ENCODE peak calls at places on chromosomes 6 and 20, in six cellular contexts. One of them, this sample, is unnamed.

GRCh38 chr6:47238456-47238995 is 71.2 kb downstream of the TNFRSF21 start:
- DNase-seq in GM23338: no peak
- DNase-seq in RWPE1: no peak
- DNase-seq in left ventricle myocardium inferior: no peak
- DNase-seq in endothelial cell: no peak
- DNase-seq in mesothelial cell of epicardium: no peak
- DNase-seq in this sample: no peak

GRCh38 chr6:82436740-82437139 is 73.1 kb downstream of the TPBG start:
- DNase-seq in GM23338: no peak
- DNase-seq in RWPE1: no peak
- DNase-seq in left ventricle myocardium inferior: no peak
- DNase-seq in endothelial cell: no peak
- DNase-seq in mesothelial cell of epicardium: no peak
- DNase-seq in this sample: no peak

GRCh38 chr6:17871169-17871479 is 116.3 kb downstream of the KIF13A start:
- DNase-seq in GM23338: no peak
- DNase-seq in RWPE1: no peak
- DNase-seq in left ventricle myocardium inferior: no peak
- DNase-seq in endothelial cell: no peak
- DNase-seq in mesothelial cell of epicardium: no peak
- DNase-seq in this sample: no peak

GRCh38 chr6:52399511-52400315 is 20.4 kb upstream of the EFHC1 start:
- DNase-seq in GM23338: peak; percentile 90
- DNase-seq in RWPE1: peak; percentile 55
- DNase-seq in left ventricle myocardium inferior: no peak
- DNase-seq in endothelial cell: peak; percentile 40
- DNase-seq in mesothelial cell of epicardium: no peak
- DNase-seq in this sample: no peak

GRCh38 chr6:106324726-106325335 is 729 bp downstream of the ATG5 start:
- DNase-seq in GM23338: no peak
- DNase-seq in RWPE1: peak; percentile 15
- DNase-seq in left ventricle myocardium inferior: no peak
- DNase-seq in endothelial cell: no peak
- DNase-seq in mesothelial cell of epicardium: no peak
- DNase-seq in this sample: no peak

GRCh38 chr6:153140299-153140698 is 9.2 kb upstream of the RGS17 start:
- DNase-seq in GM23338: no peak
- DNase-seq in RWPE1: no peak
- DNase-seq in left ventricle myocardium inferior: no peak
- DNase-seq in endothelial cell: no peak
- DNase-seq in mesothelial cell of epicardium: no peak
- DNase-seq in this sample: no peak

GRCh38 chr6:166036321-166037105 is 131.1 kb downstream of the TBXT start:
- DNase-seq in GM23338: no peak
- DNase-seq in RWPE1: no peak
- DNase-seq in left ventricle myocardium inferior: no peak
- DNase-seq in endothelial cell: no peak
- DNase-seq in mesothelial cell of epicardium: no peak
- DNase-seq in this sample: no peak

GRCh38 chr6:3732345-3733141 is 19.0 kb downstream of the PXDC1 start:
- DNase-seq in GM23338: peak; percentile 91
- DNase-seq in RWPE1: peak; percentile 68
- DNase-seq in left ventricle myocardium inferior: peak; percentile 62
- DNase-seq in endothelial cell: peak; percentile 80
- DNase-seq in mesothelial cell of epicardium: peak; percentile 81
- DNase-seq in this sample: peak; percentile 54

GRCh38 chr6:13709698-13710551 is 1.7 kb downstream of the RANBP9 start:
- DNase-seq in GM23338: peak; percentile 30
- DNase-seq in RWPE1: peak; percentile 31
- DNase-seq in left ventricle myocardium inferior: no peak
- DNase-seq in endothelial cell: no peak
- DNase-seq in mesothelial cell of epicardium: no peak
- DNase-seq in this sample: no peak

GRCh38 chr6:118469468-118469867 is 78.6 kb upstream of the PLN start:
- DNase-seq in GM23338: no peak
- DNase-seq in RWPE1: no peak
- DNase-seq in left ventricle myocardium inferior: no peak
- DNase-seq in endothelial cell: no peak
- DNase-seq in mesothelial cell of epicardium: no peak
- DNase-seq in this sample: no peak

GRCh38 chr6:166736606-166737005 is 109.6 kb upstream of the RPS6KA2 start:
- DNase-seq in GM23338: no peak
- DNase-seq in RWPE1: peak; percentile 81
- DNase-seq in left ventricle myocardium inferior: no peak
- DNase-seq in endothelial cell: no peak
- DNase-seq in mesothelial cell of epicardium: no peak
- DNase-seq in this sample: no peak

GRCh38 chr20:47150403-47151152 is 205.9 kb downstream of the ZMYND8 start:
- DNase-seq in GM23338: peak; percentile 95
- DNase-seq in RWPE1: peak; percentile 84
- DNase-seq in left ventricle myocardium inferior: peak; percentile 46
- DNase-seq in endothelial cell: peak; percentile 80
- DNase-seq in mesothelial cell of epicardium: no peak
- DNase-seq in this sample: no peak

GRCh38 chr20:8656335-8656734 is 412.6 kb upstream of the PLCB4 start:
- DNase-seq in GM23338: no peak
- DNase-seq in RWPE1: no peak
- DNase-seq in left ventricle myocardium inferior: no peak
- DNase-seq in endothelial cell: no peak
- DNase-seq in mesothelial cell of epicardium: no peak
- DNase-seq in this sample: no peak

GRCh38 chr20:8657664-8658063 is 411.2 kb upstream of the PLCB4 start:
- DNase-seq in GM23338: no peak
- DNase-seq in RWPE1: no peak
- DNase-seq in left ventricle myocardium inferior: no peak
- DNase-seq in endothelial cell: no peak
- DNase-seq in mesothelial cell of epicardium: no peak
- DNase-seq in this sample: no peak

GRCh38 chr20:8661229-8662023 is 407.5 kb upstream of the PLCB4 start:
- DNase-seq in GM23338: no peak
- DNase-seq in RWPE1: no peak
- DNase-seq in left ventricle myocardium inferior: no peak
- DNase-seq in endothelial cell: no peak
- DNase-seq in mesothelial cell of epicardium: no peak
- DNase-seq in this sample: no peak

GRCh38 chr20:8654486-8654885 is 414.4 kb upstream of the PLCB4 start:
- DNase-seq in GM23338: no peak
- DNase-seq in RWPE1: no peak
- DNase-seq in left ventricle myocardium inferior: no peak
- DNase-seq in endothelial cell: no peak
- DNase-seq in mesothelial cell of epicardium: no peak
- DNase-seq in this sample: no peak

DNA sequence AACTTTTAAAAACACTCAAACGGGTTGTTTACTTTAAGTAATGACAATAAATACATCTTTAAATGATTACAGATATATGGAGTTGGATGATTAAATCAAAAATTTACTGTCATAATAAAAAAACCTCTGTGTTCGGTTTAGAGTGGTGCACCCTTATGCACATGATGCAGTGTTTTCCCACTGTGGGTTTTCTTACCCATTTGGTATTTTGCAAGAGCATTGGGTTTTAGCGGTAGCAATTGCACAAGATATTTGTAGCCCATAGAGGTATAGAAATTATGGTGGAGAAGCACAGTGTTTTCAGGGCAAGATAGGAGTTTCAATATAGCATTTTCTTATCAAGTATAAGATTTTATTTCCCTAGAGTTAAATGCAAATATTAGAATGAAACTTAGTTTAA is 410.8 kb upstream of the PLCB4 start:
- DNase-seq in GM23338: no peak
- DNase-seq in RWPE1: no peak
- DNase-seq in left ventricle myocardium inferior: no peak
- DNase-seq in endothelial cell: no peak
- DNase-seq in mesothelial cell of epicardium: no peak
- DNase-seq in this sample: no peak
- TF ChIP-seq CTCF in GM23338: no peak
- TF ChIP-seq CTCF in RWPE1: no peak
- TF ChIP-seq CTCF in left ventricle myocardium inferior: no peak
- TF ChIP-seq CTCF in endothelial cell: no peak
- TF ChIP-seq CTCF in mesothelial cell of epicardium: no peak
- TF ChIP-seq CTCF in this sample: no peak

GRCh38 chr20:25011831-25012241 is 19.3 kb upstream of the APMAP start:
- DNase-seq in GM23338: no peak
- DNase-seq in RWPE1: no peak
- DNase-seq in left ventricle myocardium inferior: no peak
- DNase-seq in endothelial cell: no peak
- DNase-seq in mesothelial cell of epicardium: no peak
- DNase-seq in this sample: no peak

GRCh38 chr20:25015986-25016385 is 23.4 kb upstream of the APMAP start:
- DNase-seq in GM23338: no peak
- DNase-seq in RWPE1: no peak
- DNase-seq in left ventricle myocardium inferior: no peak
- DNase-seq in endothelial cell: no peak
- DNase-seq in mesothelial cell of epicardium: no peak
- DNase-seq in this sample: no peak

GRCh38 chr20:25014816-25015215 is 22.3 kb upstream of the APMAP start:
- DNase-seq in GM23338: no peak
- DNase-seq in RWPE1: no peak
- DNase-seq in left ventricle myocardium inferior: no peak
- DNase-seq in endothelial cell: no peak
- DNase-seq in mesothelial cell of epicardium: no peak
- DNase-seq in this sample: no peak

GRCh38 chr20:25012616-25013189 is 20.2 kb upstream of the APMAP start:
- DNase-seq in GM23338: no peak
- DNase-seq in RWPE1: no peak
- DNase-seq in left ventricle myocardium inferior: no peak
- DNase-seq in endothelial cell: no peak
- DNase-seq in mesothelial cell of epicardium: no peak
- DNase-seq in this sample: no peak

DNA sequence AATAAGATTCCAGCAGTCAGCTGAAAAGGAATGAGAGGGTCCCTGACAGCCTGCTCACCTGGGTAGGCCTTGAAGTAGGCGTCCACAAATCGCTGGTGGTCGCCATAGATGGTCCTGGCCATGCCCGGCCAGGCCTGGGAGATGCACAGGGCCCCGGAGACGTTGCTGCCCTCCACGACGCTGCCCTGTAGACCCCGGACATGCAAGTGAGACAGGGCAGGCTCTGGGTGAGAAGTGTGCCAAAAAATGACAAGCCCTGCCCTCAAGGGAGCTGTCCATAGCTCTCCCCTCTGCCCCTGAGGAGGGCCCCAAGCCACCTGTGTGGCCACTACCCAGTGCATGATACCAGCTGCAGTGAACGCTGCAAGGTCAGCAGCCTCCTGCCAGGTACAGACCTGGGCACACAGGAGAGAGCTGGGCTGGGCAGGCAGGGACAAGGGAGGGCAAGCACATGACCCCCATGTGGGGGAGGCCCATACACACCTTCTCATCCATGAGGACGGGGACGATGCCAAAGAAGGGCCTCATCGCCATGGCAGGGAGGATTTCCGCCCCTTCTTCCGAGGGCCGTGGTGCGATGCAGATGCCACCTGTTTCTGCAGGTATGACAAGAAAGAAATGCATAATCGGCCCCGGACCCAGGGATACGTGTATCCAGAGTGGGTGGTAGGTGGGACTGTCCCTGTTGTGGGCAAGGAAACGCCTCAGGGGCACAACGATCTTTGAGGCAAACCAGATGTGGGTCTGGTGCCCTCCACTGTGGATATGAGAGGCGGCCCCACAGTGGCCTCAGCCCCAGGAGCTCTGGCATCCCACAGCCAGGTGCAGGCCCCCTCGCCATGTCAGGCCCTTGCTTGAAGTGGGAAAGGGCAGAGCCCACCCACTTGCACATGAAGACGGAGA is 21.2 kb upstream of the APMAP start:
- DNase-seq in GM23338: no peak
- DNase-seq in RWPE1: no peak
- DNase-seq in left ventricle myocardium inferior: no peak
- DNase-seq in endothelial cell: no peak
- DNase-seq in mesothelial cell of epicardium: no peak
- DNase-seq in this sample: no peak
- TF ChIP-seq CTCF in GM23338: no peak
- TF ChIP-seq CTCF in RWPE1: no peak
- TF ChIP-seq CTCF in left ventricle myocardium inferior: no peak
- TF ChIP-seq CTCF in endothelial cell: no peak
- TF ChIP-seq CTCF in mesothelial cell of epicardium: no peak
- TF ChIP-seq CTCF in this sample: no peak

DNA sequence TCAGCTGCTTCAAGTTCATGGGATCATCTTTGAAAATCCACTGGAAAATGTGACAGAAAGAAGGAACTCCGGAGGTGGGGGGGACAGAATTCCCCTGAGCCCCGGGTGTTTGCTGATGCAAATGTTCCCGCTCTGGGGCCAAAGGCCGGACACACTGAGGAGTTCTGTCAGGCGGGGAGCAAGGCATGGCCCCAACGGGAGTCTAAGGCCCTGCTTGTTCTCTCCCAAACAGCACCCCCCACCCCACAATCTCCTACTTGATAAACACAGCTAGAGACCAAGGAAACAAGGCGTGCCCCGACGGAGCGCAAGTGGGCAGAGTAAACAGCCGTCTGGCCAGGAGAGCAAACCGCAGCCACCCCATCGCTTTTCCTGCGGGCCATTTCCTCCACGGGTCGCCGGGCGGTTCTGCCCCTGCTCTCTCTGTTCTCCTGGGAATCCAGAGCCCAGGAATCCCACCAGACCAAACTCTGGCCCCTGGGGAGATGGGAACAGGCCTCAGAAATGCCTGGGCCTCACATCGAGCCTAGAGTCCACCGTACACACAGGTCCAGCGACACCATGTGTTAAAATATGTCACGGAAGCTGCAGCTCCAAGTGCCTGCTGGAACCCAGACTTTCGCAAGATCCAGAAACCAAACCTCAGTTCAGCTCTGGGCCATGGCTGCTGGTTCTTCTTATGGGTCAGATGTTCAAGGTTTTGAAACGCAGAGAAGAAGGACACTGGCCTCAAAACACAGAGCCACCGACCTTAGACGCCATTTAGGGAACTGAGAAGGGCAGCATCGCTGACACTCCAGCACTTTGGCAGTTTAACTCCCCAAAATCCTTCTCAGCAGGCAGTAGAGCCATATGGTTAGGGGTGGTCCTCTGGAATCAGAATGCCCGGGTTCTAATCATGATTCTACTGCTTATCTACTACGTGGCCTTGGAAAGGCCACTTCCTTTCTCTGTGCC is 104.2 kb downstream of the PREX1 start:
- DNase-seq in GM23338: no peak
- DNase-seq in RWPE1: no peak
- DNase-seq in left ventricle myocardium inferior: no peak
- DNase-seq in endothelial cell: no peak
- DNase-seq in mesothelial cell of epicardium: no peak
- DNase-seq in this sample: no peak
- TF ChIP-seq CTCF in GM23338: no peak
- TF ChIP-seq CTCF in RWPE1: no peak
- TF ChIP-seq CTCF in left ventricle myocardium inferior: no peak
- TF ChIP-seq CTCF in endothelial cell: no peak
- TF ChIP-seq CTCF in mesothelial cell of epicardium: no peak
- TF ChIP-seq CTCF in this sample: no peak

DNA sequence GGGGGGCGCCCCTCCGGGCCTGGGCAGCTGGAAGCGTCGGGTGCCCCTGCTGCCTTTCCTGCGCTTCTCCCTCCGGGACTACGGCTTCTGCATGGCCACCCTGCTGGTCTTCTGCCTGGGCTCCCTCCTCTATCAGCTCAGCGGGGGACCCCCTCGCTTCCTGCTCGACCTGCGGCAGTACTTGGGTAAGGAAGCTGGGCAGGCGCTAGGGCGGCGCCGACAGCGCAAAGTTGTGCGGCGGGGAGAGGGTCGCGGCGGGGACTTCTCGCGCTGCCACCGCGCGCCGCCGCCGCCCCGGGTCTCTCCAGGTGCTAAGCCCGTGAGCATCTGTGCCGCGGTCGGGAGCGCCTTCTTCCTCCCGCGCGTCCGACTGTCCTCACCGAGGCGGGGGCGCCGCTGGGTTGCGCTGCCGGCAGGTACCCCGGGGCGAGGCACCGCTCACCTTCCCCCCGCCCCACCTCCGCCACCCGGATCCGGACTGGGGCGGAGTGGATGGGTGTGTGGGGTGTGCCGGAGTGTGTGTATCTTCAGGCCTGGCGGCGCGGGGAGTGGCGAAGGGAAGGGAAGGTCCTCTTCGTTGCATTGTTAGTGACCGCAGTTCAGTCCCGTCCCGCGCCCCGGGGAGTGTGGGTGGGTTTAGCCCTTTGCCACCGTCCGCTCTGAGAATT is 797 bp downstream of the UST start:
- DNase-seq in GM23338: peak; percentile 89
- DNase-seq in RWPE1: peak; percentile 44
- DNase-seq in left ventricle myocardium inferior: peak; percentile 36
- DNase-seq in endothelial cell: peak; percentile 61
- DNase-seq in mesothelial cell of epicardium: peak; percentile 36
- DNase-seq in this sample: peak; percentile 68
- TF ChIP-seq CTCF in GM23338: no peak
- TF ChIP-seq CTCF in RWPE1: no peak
- TF ChIP-seq CTCF in left ventricle myocardium inferior: no peak
- TF ChIP-seq CTCF in endothelial cell: no peak
- TF ChIP-seq CTCF in mesothelial cell of epicardium: no peak
- TF ChIP-seq CTCF in this sample: no peak